ENCODE peak calls at places on chromosome 20, in nine cellular contexts. X is PC-9; U is CD8-positive, alpha-beta T cell; C is endothelial cell of umbilical vein; M is heart left ventricle; Z is AG09309; G is GM12878; N is stomach; O is NB4. K is an unnamed sample.

GRCh38 chr20:49028684-49029083 is 17.4 kb upstream of the CSE1L start:
- DNase-seq in X (no peak), U (no peak), C (no peak), M (no peak), Z (peak), G (no peak), N (no peak), O (peak), K (no peak)

GRCh38 chr20:36311141-36311853 is 5.2 kb downstream of the DLGAP4 start:
- DNase-seq in X (no peak), U (no peak), C (no peak), M (no peak), Z (no peak), G (no peak), N (no peak), O (peak), K (no peak)

GRCh38 chr20:9241721-9242427 is 173.0 kb downstream of the PLCB4 start:
- DNase-seq in X (peak), U (no peak), C (no peak), M (no peak), Z (peak), G (no peak), N (no peak), O (no peak), K (no peak)

GRCh38 chr20:21796059-21796458 is 90.6 kb downstream of the PAX1 start:
- DNase-seq in X (no peak), U (no peak), C (no peak), M (no peak), Z (no peak), G (no peak), N (no peak), O (peak), K (no peak)

GRCh38 chr20:2626853-2627541 is 25.4 kb upstream of the NOP56 start:
- DNase-seq in X (peak), U (no peak), C (peak), M (no peak), Z (peak), G (no peak), N (no peak), O (no peak), K (no peak)

GRCh38 chr20:9374068-9374467 is 140.3 kb upstream of the LAMP5 start:
- DNase-seq in X (no peak), U (no peak), C (no peak), M (no peak), Z (no peak), G (no peak), N (no peak), O (no peak), K (no peak)

GRCh38 chr20:6277661-6278060 is 154.8 kb upstream of the FERMT1 start:
- DNase-seq in X (no peak), U (no peak), C (peak), M (no peak), Z (no peak), G (no peak), N (no peak), O (no peak), K (no peak)

GRCh38 chr20:34515484-34516037 is 661 bp upstream of the DYNLRB1 start:
- DNase-seq in X (no peak), U (peak), C (no peak), M (peak), Z (no peak), G (peak), N (peak), O (peak), K (no peak)

GRCh38 chr20:58086763-58087566 is 141.5 kb downstream of the ANKRD60 start:
- DNase-seq in X (peak), U (no peak), C (peak), M (peak), Z (peak), G (no peak), N (no peak), O (peak), K (no peak)

GRCh38 chr20:37729909-37730308 is 36.1 kb downstream of the CTNNBL1 start:
- DNase-seq in X (no peak), U (no peak), C (no peak), M (no peak), Z (no peak), G (no peak), N (no peak), O (no peak), K (no peak)

GRCh38 chr20:9930142-9930541 is 91.3 kb upstream of the PAK5 start:
- DNase-seq in X (no peak), U (no peak), C (no peak), M (no peak), Z (no peak), G (no peak), N (no peak), O (no peak), K (no peak)

GRCh38 chr20:61391812-61392520 is 139.9 kb downstream of the CDH4 start:
- DNase-seq in X (no peak), U (no peak), C (no peak), M (no peak), Z (no peak), G (no peak), N (no peak), O (no peak), K (no peak)

GRCh38 chr20:4130404-4131189 is 115.2 kb upstream of the RNF24 start:
- DNase-seq in X (peak), U (no peak), C (peak), M (no peak), Z (no peak), G (no peak), N (no peak), O (peak), K (peak)

GRCh38 chr20:4896971-4897497 is 104.3 kb downstream of the SLC23A2 start:
- DNase-seq in X (peak), U (no peak), C (no peak), M (no peak), Z (no peak), G (no peak), N (no peak), O (peak), K (no peak)

GRCh38 chr20:4488407-4489339 is 233.0 kb upstream of the PRND start:
- DNase-seq in X (no peak), U (no peak), C (no peak), M (no peak), Z (peak), G (no peak), N (no peak), O (no peak), K (no peak)

GRCh38 chr20:53899351-53900167 is 170.8 kb downstream of the BCAS1 start:
- DNase-seq in X (peak), U (peak), C (peak), M (no peak), Z (no peak), G (peak), N (peak), O (peak), K (peak)

GRCh38 chr20:53480913-53481312 is 112.7 kb downstream of the ZNF217 start:
- DNase-seq in X (no peak), U (no peak), C (no peak), M (no peak), Z (no peak), G (no peak), N (no peak), O (no peak), K (no peak)

GRCh38 chr20:1424336-1424735 is 31.5 kb upstream of the FKBP1A start:
- DNase-seq in X (no peak), U (no peak), C (no peak), M (no peak), Z (no peak), G (no peak), N (no peak), O (no peak), K (no peak)

GRCh38 chr20:35598899-35599775 is 16.5 kb upstream of the SPAG4 start:
- DNase-seq in X (no peak), U (no peak), C (no peak), M (no peak), Z (no peak), G (no peak), N (peak), O (no peak), K (no peak)

GRCh38 chr20:52676282-52676995 is 295.7 kb upstream of the TSHZ2 start:
- DNase-seq in X (no peak), U (no peak), C (no peak), M (no peak), Z (no peak), G (no peak), N (no peak), O (no peak), K (peak)

GRCh38 chr20:13219327-13220193 is 1.5 kb upstream of the ISM1 start:
- DNase-seq in X (no peak), U (peak), C (no peak), M (peak), Z (no peak), G (no peak), N (no peak), O (no peak), K (no peak)

GRCh38 chr20:53623127-53623453 is 29.5 kb upstream of the ZNF217 start:
- DNase-seq in X (no peak), U (no peak), C (no peak), M (no peak), Z (no peak), G (no peak), N (no peak), O (no peak), K (no peak)

GRCh38 chr20:37363221-37364012 is 17.5 kb downstream of the SRC start:
- DNase-seq in X (no peak), U (no peak), C (no peak), M (no peak), Z (no peak), G (no peak), N (no peak), O (no peak), K (peak)

GRCh38 chr20:34583524-34583923 is 25.0 kb downstream of the MAP1LC3A start:
- DNase-seq in X (no peak), U (no peak), C (no peak), M (peak), Z (no peak), G (no peak), N (no peak), O (no peak), K (no peak)

GRCh38 chr20:18712877-18713276 is 100.7 kb upstream of the SCP2D1 start:
- DNase-seq in X (no peak), U (no peak), C (no peak), M (no peak), Z (no peak), G (no peak), N (no peak), O (no peak), K (no peak)
- TF ChIP-seq CTCF in X (no peak), U (no peak), C (no peak), M (no peak), Z (no peak), G (no peak), N (no peak), O (no peak), K (no peak)

GRCh38 chr20:43691928-43692524 is 25.1 kb downstream of the MYBL2 start:
- DNase-seq in X (peak), U (peak), C (peak), M (no peak), Z (peak), G (no peak), N (peak), O (peak), K (no peak)
- TF ChIP-seq CTCF in X (peak), U (peak), C (peak), M (peak), Z (peak), G (peak), N (no peak), O (peak), K (peak)

GRCh38 chr20:62852196-62852595 is 9.4 kb downstream of the TCFL5 start:
- DNase-seq in X (peak), U (no peak), C (no peak), M (no peak), Z (no peak), G (no peak), N (no peak), O (no peak), K (no peak)

GRCh38 chr20:62852841-62853240 is 8.8 kb downstream of the TCFL5 start:
- DNase-seq in X (peak), U (no peak), C (no peak), M (no peak), Z (no peak), G (no peak), N (no peak), O (no peak), K (no peak)

GRCh38 chr20:62849431-62849830 is 12.2 kb downstream of the TCFL5 start:
- DNase-seq in X (no peak), U (no peak), C (no peak), M (no peak), Z (no peak), G (no peak), N (no peak), O (no peak), K (no peak)

GRCh38 chr20:62854121-62854520 is 7.5 kb downstream of the TCFL5 start:
- DNase-seq in X (peak), U (no peak), C (no peak), M (no peak), Z (no peak), G (no peak), N (no peak), O (no peak), K (no peak)

DNA sequence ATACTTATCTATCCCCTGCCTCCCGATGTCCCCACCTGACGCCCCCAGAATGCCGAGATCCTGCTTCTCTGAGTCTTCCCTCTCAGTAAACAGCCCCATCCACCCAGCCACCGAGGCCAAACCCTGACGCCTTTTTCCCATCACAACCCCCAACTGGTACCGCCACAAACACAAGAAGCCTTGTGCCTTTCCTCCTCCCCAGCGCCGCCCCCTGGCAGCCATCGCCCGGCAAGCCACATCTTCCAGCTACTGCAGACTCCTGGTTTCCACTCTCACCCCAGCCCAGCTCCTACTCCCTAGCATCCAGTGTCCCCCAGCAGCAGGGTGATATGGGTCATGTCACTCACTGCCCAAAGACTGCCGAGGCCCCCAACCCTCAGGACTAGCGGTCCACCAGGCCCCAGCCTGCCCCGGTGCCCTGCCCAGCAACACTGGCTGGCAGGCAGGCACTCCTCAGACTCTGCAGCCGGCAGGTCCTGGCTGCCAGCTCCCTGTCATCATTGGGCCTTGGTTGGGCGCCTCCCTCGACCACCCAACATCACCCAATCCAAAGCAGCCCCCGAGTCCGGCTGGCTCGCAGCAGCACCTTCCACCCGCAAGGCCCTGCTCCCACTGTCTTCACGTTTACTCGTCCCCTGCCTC is 11.2 kb downstream of the TCFL5 start:
- DNase-seq in X (no peak), U (no peak), C (no peak), M (no peak), Z (no peak), G (no peak), N (no peak), O (no peak), K (no peak)
- TF ChIP-seq CTCF in X (no peak), U (no peak), C (no peak), M (no peak), Z (no peak), G (no peak), N (no peak), O (no peak), K (no peak)

DNA sequence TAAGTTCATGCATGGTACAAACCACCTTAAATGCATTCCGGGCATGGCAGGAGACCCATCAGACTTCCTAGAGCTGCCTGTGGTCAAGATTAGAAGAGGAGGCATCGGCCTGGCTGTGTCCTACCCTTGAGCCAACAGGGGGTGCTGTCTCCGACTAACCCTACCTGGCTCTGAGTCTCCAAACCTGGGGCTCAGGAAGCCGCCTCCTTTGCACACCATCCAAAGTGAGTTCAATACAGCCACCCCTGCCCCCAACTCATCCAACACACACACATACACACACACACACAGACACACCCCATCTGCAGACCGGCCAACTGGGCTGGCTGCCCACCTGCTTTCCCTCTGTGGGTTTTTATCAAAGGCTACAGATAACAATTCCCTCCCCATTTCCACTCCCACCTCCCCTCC is 77.0 kb downstream of the JPH2 start:
- DNase-seq in X (no peak), U (no peak), C (no peak), M (no peak), Z (no peak), G (no peak), N (no peak), O (no peak), K (no peak)
- TF ChIP-seq CTCF in X (peak), U (no peak), C (peak), M (peak), Z (peak), G (no peak), N (no peak), O (peak), K (no peak)

GRCh38 chr20:32557284-32557683 is 27.8 kb downstream of the NOL4L start:
- DNase-seq in X (no peak), U (no peak), C (no peak), M (no peak), Z (no peak), G (no peak), N (no peak), O (no peak), K (no peak)
- TF ChIP-seq CTCF in X (no peak), U (no peak), C (no peak), M (no peak), Z (no peak), G (no peak), N (no peak), O (no peak), K (no peak)

DNA sequence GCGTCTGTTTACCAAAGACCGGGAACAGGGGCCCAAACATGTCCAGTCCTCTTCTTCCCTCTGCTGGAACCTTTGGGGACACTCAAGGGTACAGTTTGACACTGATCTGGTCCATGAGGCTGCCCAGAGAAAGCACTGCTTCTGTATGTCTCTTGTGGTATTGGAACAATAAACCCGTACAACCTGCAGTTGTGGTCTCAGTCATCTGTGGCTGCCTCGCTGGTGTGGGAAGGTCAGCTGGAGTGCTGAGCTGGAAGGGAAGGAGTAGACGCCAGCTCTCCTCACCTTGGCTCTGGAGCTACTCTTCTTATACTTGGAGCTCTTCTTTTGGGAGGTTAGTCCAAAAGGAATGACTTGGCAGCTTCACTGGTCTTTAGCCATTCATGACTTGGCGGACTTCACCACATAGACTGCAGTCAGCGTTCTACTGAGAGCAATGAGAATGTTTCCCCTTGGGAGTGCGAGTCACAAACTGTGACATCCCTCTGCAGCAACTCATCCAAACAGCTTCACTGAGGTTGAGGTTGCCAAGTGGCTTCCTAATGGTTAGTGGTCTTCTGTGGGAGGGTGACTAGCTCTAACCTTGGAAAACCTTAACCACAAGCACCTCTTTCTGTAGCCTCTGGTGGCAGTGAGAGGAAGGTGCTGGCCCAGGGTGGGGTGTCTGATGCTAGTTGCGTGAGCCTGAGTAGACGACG is 81.2 kb downstream of the ASXL1 start:
- DNase-seq in X (no peak), U (no peak), C (no peak), M (no peak), Z (peak), G (no peak), N (no peak), O (peak), K (no peak)
- TF ChIP-seq CTCF in X (no peak), U (no peak), C (no peak), M (no peak), Z (peak), G (peak), N (no peak), O (peak), K (no peak)

DNA sequence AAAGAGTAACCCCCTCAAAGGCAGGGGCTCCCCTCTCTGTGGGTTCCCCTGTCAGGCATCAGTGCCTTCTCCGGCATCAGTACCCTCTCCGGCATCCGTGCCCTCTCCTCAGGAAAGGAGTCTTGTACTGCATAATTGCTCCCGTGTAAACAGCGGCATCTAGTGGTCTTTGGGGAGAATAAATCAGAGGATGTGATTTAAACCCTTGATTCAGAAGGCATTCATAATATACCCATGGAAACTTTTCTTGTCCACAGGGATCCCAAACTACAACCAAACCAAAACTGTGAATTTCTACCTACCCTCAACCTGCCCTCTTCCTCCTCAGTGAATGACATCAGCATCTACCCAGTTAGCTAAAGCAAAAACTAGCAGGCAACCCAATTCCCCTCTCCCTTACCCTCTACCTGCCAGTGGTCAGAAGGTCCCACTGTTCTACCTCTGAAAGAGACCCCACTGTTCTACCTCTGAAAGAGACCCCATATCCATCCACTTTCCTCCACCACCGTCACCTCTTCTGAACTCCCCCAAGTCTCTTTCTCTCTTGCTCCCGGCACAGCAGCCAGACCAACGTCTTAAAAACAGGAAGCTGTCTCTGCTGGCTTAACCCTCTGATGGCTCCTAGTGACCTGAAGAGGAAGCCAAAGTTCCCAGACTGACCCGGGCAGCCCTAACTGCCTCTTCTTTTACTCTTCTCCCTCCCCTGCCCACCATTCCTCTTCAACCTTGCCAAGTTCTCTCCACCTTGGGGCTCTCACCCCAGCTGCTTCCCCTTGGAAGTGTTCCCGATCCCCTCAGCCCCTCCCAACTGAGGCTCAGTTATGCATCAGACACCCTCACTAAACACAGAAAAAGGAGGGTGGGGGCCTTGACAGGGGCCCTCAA is 27.2 kb downstream of the UBE2V1 start:
- DNase-seq in X (peak), U (peak), C (peak), M (peak), Z (no peak), G (no peak), N (no peak), O (peak), K (peak)
- TF ChIP-seq CTCF in X (peak), U (peak), C (peak), M (peak), Z (peak), G (peak), N (no peak), O (peak), K (peak)

GRCh38 chr20:45981261-45981660 is 9.3 kb upstream of the ZNF335 start:
- DNase-seq in X (no peak), U (no peak), C (no peak), M (no peak), Z (no peak), G (no peak), N (no peak), O (no peak), K (no peak)

GRCh38 chr20:45987108-45987780 is 15.2 kb upstream of the ZNF335 start:
- DNase-seq in X (peak), U (peak), C (peak), M (peak), Z (no peak), G (no peak), N (peak), O (peak), K (peak)

GRCh38 chr20:45983279-45983743 is 11.3 kb upstream of the ZNF335 start:
- DNase-seq in X (no peak), U (no peak), C (no peak), M (no peak), Z (no peak), G (no peak), N (no peak), O (no peak), K (no peak)

GRCh38 chr20:45985573-45985972 is 13.6 kb upstream of the ZNF335 start:
- DNase-seq in X (no peak), U (no peak), C (no peak), M (no peak), Z (no peak), G (no peak), N (no peak), O (no peak), K (no peak)
- TF ChIP-seq CTCF in X (no peak), U (no peak), C (no peak), M (no peak), Z (peak), G (no peak), N (no peak), O (no peak), K (no peak)

K was measured in CD14-positive monocyte.